ENCODE peak calls at places on chromosomes 6 and 20, in nine cellular contexts. W is stomach; Y is ovary; P is body of pancreas; A is right cardiac atrium; S is PC-9; M is hepatocyte; V is CD4-positive, alpha-beta memory T cell; J is IMR-90. K is an unnamed sample.

GRCh38 chr6:129882510-129883023 is 21.5 kb upstream of the TMEM244 start:
- DNase-seq in W (no peak), Y (no peak), P (no peak), A (no peak), S (no peak), M (no peak), V (no peak), J (no peak), K (no peak)

GRCh38 chr6:53587291-53587690 is 42.4 kb upstream of the GCLC start:
- DNase-seq in W (no peak), Y (no peak), P (no peak), A (no peak), S (no peak), M (no peak), V (no peak), J (no peak), K (no peak)

GRCh38 chr6:160426146-160426545 is 78.0 kb downstream of the SLC22A3 start:
- DNase-seq in W (no peak), Y (no peak), P (no peak), A (no peak), S (no peak), M (no peak), V (no peak), J (no peak), K (no peak)

GRCh38 chr6:49639177-49639817 is 2.7 kb upstream of the RHAG start:
- DNase-seq in W (no peak), Y (no peak), P (no peak), A (no peak), S (no peak), M (no peak), V (no peak), J (no peak), K (no peak)

GRCh38 chr20:46757754-46758678 is 48.6 kb downstream of the SLC2A10 start:
- DNase-seq in W (peak; percentile 66), Y (no peak), P (peak; percentile 45), A (peak; percentile 77), S (peak; percentile 55), M (peak; percentile 80), V (peak; percentile 46), J (peak; percentile 60), K (peak; percentile 16)

GRCh38 chr20:47600967-47601547 is 99.4 kb downstream of the NCOA3 start:
- DNase-seq in W (no peak), Y (no peak), P (no peak), A (no peak), S (no peak), M (no peak), V (no peak), J (no peak), K (no peak)

GRCh38 chr6:15504040-15504491 is 158.8 kb downstream of the DTNBP1 start:
- DNase-seq in W (no peak), Y (peak; percentile 50), P (no peak), A (peak; percentile 91), S (no peak), M (no peak), V (no peak), J (no peak), K (no peak)

GRCh38 chr6:15061176-15061575 is 184.7 kb upstream of the JARID2 start:
- DNase-seq in W (no peak), Y (no peak), P (no peak), A (no peak), S (no peak), M (no peak), V (no peak), J (no peak), K (no peak)

GRCh38 chr20:2210646-2211556 is 84.9 kb upstream of the TGM3 start:
- DNase-seq in W (no peak), Y (no peak), P (peak; percentile 71), A (no peak), S (no peak), M (peak; percentile 19), V (no peak), J (peak; percentile 75), K (no peak)

GRCh38 chr6:154086510-154086909 is 47.5 kb downstream of the OPRM1 start:
- DNase-seq in W (no peak), Y (no peak), P (no peak), A (no peak), S (no peak), M (no peak), V (no peak), J (no peak), K (no peak)

GRCh38 chr20:50929299-50930138 is 1.7 kb downstream of the ADNP start:
- DNase-seq in W (peak; percentile 91), Y (peak; percentile 81), P (peak; percentile 95), A (peak; percentile 93), S (peak; percentile 82), M (peak; percentile 98), V (peak; percentile 92), J (peak; percentile 97), K (peak; percentile 81)

GRCh38 chr20:44911264-44911921 is 1.5 kb downstream of the PABPC1L start:
- DNase-seq in W (peak; percentile 67), Y (no peak), P (peak; percentile 78), A (peak; percentile 73), S (peak; percentile 83), M (peak; percentile 83), V (no peak), J (peak; percentile 28), K (peak; percentile 27)

GRCh38 chr6:81820979-81821378 is 68.5 kb upstream of the TENT5A start:
- DNase-seq in W (no peak), Y (no peak), P (no peak), A (no peak), S (no peak), M (no peak), V (no peak), J (no peak), K (no peak)

GRCh38 chr20:2799688-2800589 is 488 bp downstream of the CPXM1 start:
- DNase-seq in W (no peak), Y (no peak), P (no peak), A (peak; percentile 68), S (no peak), M (peak; percentile 28), V (no peak), J (peak; percentile 7), K (no peak)

GRCh38 chr20:23546435-23547144 is 21.7 kb downstream of the CST9L start:
- DNase-seq in W (no peak), Y (no peak), P (no peak), A (no peak), S (no peak), M (no peak), V (no peak), J (no peak), K (no peak)

GRCh38 chr6:13184547-13184946 is 143.8 kb downstream of the TBC1D7 start:
- DNase-seq in W (no peak), Y (no peak), P (no peak), A (no peak), S (no peak), M (no peak), V (no peak), J (no peak), K (no peak)

GRCh38 chr6:34447915-34448314 is 18.0 kb upstream of the PACSIN1 start:
- DNase-seq in W (no peak), Y (no peak), P (no peak), A (no peak), S (no peak), M (no peak), V (no peak), J (no peak), K (no peak)

GRCh38 chr20:1803216-1804128 is 91.7 kb upstream of the SIRPA start:
- DNase-seq in W (peak; percentile 48), Y (no peak), P (peak; percentile 76), A (peak; percentile 86), S (no peak), M (peak; percentile 69), V (no peak), J (peak; percentile 60), K (no peak)

GRCh38 chr6:128807577-128807976 is 75.4 kb upstream of the LAMA2 start:
- DNase-seq in W (no peak), Y (no peak), P (no peak), A (no peak), S (no peak), M (peak; percentile 35), V (peak; percentile 2), J (peak; percentile 60), K (no peak)

GRCh38 chr6:68975064-68975463 is 340.0 kb downstream of the ADGRB3 start:
- DNase-seq in W (no peak), Y (no peak), P (no peak), A (no peak), S (no peak), M (peak; percentile 28), V (no peak), J (no peak), K (no peak)

DNA sequence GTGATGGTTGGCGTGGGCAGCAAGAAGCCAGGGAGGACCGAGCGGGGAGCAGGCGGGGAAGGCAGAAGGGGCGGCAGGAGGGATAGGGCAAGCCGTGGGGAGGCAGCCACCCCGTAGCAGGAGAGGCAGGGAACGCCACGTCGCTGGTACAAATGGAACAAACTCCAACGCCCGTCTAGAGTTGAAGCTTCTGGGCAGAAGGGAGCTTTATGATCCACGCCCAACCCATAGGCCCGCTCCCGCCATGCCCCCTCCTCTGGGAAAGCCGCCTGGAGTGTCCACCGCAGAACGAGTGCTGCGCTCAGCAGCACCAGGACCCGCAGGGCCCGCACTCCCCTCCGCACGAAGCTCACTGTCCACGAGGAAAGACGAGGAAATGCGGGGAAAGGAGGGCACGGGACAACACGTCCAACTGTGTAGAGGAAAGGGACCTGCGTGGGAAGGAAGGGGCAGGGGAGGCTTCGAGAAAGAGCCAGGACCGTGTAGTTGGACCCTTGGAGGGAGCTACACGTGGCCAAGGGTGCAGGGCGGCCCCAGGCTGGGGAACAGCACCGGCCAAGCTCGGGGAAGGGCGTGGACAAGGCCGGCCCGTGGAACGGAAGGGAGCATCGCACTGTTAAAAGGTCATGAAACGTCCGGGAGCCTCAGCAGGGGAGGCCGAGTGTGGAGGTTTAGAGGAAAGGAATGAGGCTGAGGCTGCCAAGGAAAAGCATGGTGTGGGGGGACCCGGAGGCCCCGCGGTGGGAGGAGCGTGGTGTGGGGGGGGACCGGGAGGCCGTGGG is 204.0 kb downstream of the DLL1 start:
- DNase-seq in W (peak; percentile 23), Y (peak; percentile 6), P (peak; percentile 0), A (no peak), S (no peak), M (no peak), V (no peak), J (no peak), K (no peak)
- H3K9me3 ChIP-seq in W (no peaks in the 10 kb centered on the region), Y (no peaks in the 10 kb centered on the region), P (no peaks in the 10 kb centered on the region), A (no peaks in the 10 kb centered on the region), S (no peaks in the 10 kb centered on the region), M (no peaks in the 10 kb centered on the region), V (no peaks in the 10 kb centered on the region), J (peaks cover 41% of the 10 kb centered on the region), K (no peaks in the 10 kb centered on the region)

GRCh38 chr6:304833-305370 is 12.6 kb downstream of the DUSP22 start:
- DNase-seq in W (no peak), Y (no peak), P (no peak), A (no peak), S (no peak), M (no peak), V (no peak), J (no peak), K (no peak)
- H3K9me3 ChIP-seq in W (no peaks in the 10 kb centered on the region), Y (no peaks in the 10 kb centered on the region), P (no peaks in the 10 kb centered on the region), A (no peaks in the 10 kb centered on the region), S (no peaks in the 10 kb centered on the region), M (no peaks in the 10 kb centered on the region), V (peaks cover 5% of the 10 kb centered on the region), J (peaks cover 5% of the 10 kb centered on the region), K (no peaks in the 10 kb centered on the region)

GRCh38 chr20:56117350-56117749 is 112.0 kb upstream of the CBLN4 start:
- DNase-seq in W (no peak), Y (no peak), P (no peak), A (no peak), S (no peak), M (no peak), V (no peak), J (no peak), K (no peak)
- H3K9me3 ChIP-seq in W (no peaks in the 10 kb centered on the region), Y (no peaks in the 10 kb centered on the region), P (no peaks in the 10 kb centered on the region), A (no peaks in the 10 kb centered on the region), S (no peaks in the 10 kb centered on the region), M (no peaks in the 10 kb centered on the region), V (no peaks in the 10 kb centered on the region), J (peaks cover 12% of the 10 kb centered on the region), K (no peaks in the 10 kb centered on the region)

GRCh38 chr20:59647271-59647670 is 42.9 kb downstream of the PHACTR3 start:
- DNase-seq in W (no peak), Y (no peak), P (no peak), A (no peak), S (no peak), M (no peak), V (no peak), J (no peak), K (no peak)
- H3K9me3 ChIP-seq in W (no peaks in the 10 kb centered on the region), Y (no peaks in the 10 kb centered on the region), P (no peaks in the 10 kb centered on the region), A (no peaks in the 10 kb centered on the region), S (no peaks in the 10 kb centered on the region), M (no peaks in the 10 kb centered on the region), V (no peaks in the 10 kb centered on the region), J (peaks cover 20% of the 10 kb centered on the region), K (no peaks in the 10 kb centered on the region)

K was measured in T-helper 17 cell.